ENCODE peak calls at places on chromosomes 6 and 20, in four cellular contexts. B is left colon, N is amniotic epithelial cell, S is psoas muscle. X is an unnamed sample.

GRCh38 chr20:56724246-56724757 is 95.2 kb downstream of the TFAP2C start:
- DNase-seq in B (no peak), N (no peak), S (no peak), X (no peak)

GRCh38 chr20:3785240-3786125 is 1.1 kb downstream of the CENPB start:
- DNase-seq in S (peak; percentile 64), N (no peak), B (no peak), X (no peak)

GRCh38 chr20:19815553-19815991 is 57.5 kb downstream of the RIN2 start:
- DNase-seq in B (no peak), N (peak; percentile 98), S (peak; percentile 62), X (no peak)

GRCh38 chr6:17884501-17885039 is 102.9 kb downstream of the KIF13A start:
- DNase-seq in S (no peak), B (no peak), N (peak; percentile 25), X (no peak)

GRCh38 chr20:63124092-63124781 is 91.7 kb downstream of the YTHDF1 start:
- DNase-seq in N (no peak), S (peak; percentile 22), B (no peak), X (peak; percentile 25)

GRCh38 chr6:150380256-150380655 is 11.4 kb downstream of the IYD start:
- DNase-seq in B (no peak), N (no peak), S (no peak), X (no peak)

GRCh38 chr6:152150196-152150595 is 342.7 kb downstream of the ESR1 start:
- DNase-seq in S (no peak), N (no peak), B (no peak), X (no peak)

GRCh38 chr6:87828044-87828443 is 126.0 kb upstream of the AKIRIN2 start:
- DNase-seq in S (no peak), N (no peak), B (peak; percentile 9), X (no peak)

X was measured in left lung.